ENCODE peak calls at places on chromosomes 2 and 18, in seven cellular contexts. M is iPS-NIHi11, T is globus pallidus, H is GM03348, K is ovary, B is GDM1, O is T-helper 2 cell. F is an unnamed sample.

GRCh38 chr2:205636549-205636948 is 45.8 kb upstream of the NRP2 start:
- DNase-seq in M (no peak), B (no peak), O (peak; percentile 20), H (no peak), T (no peak), K (no peak), F (no peak)

GRCh38 chr2:164792316-164793127 is 49.1 kb downstream of the COBLL1 start:
- DNase-seq in K (no peak), O (no peak), B (no peak), T (no peak), H (peak; percentile 55), M (no peak), F (no peak)

GRCh38 chr2:119464977-119465376 is 33.3 kb downstream of the TMEM37 start:
- DNase-seq in T (no peak), O (no peak), K (no peak), H (no peak), B (no peak), M (no peak), F (no peak)

GRCh38 chr2:47264183-47264582 is 109.1 kb upstream of the STPG4 start:
- DNase-seq in K (no peak), B (no peak), O (no peak), M (no peak), T (peak; percentile 66), H (no peak), F (peak; percentile 58)

GRCh38 chr2:4539121-4539520 is 835.7 kb downstream of the DCDC2C start:
- DNase-seq in O (no peak), K (no peak), T (no peak), H (no peak), M (no peak), B (no peak), F (no peak)

GRCh38 chr2:233810385-233810784 is 32.3 kb downstream of the MROH2A start:
- DNase-seq in M (no peak), H (no peak), O (no peak), T (no peak), B (no peak), K (no peak), F (no peak)

GRCh38 chr2:150413416-150413815 is 74.1 kb downstream of the RND3 start:
- DNase-seq in B (no peak), M (no peak), K (no peak), H (no peak), O (no peak), T (no peak), F (no peak)

GRCh38 chr2:188884552-188884951 is 89.6 kb upstream of the COL3A1 start:
- DNase-seq in T (no peak), B (no peak), K (no peak), O (no peak), M (no peak), H (no peak), F (no peak)

GRCh38 chr18:34482204-34482603 is 227.9 kb upstream of the DTNA start:
- DNase-seq in T (no peak), K (no peak), H (no peak), O (no peak), B (no peak), M (no peak), F (no peak)

GRCh38 chr2:233331536-233331935 is 22.8 kb upstream of the DGKD start:
- DNase-seq in H (no peak), M (no peak), O (peak; percentile 98), K (peak; percentile 28), B (peak; percentile 95), T (peak; percentile 71), F (no peak)

GRCh38 chr2:139296672-139297209 is 516.6 kb upstream of the NXPH2 start:
- DNase-seq in M (no peak), T (no peak), B (no peak), O (no peak), H (no peak), K (no peak), F (no peak)

GRCh38 chr2:206275274-206276160 is 1.1 kb downstream of the ZDBF2 start:
- DNase-seq in B (no peak), O (peak; percentile 89), T (no peak), H (peak; percentile 32), K (no peak), M (peak; percentile 15), F (no peak)

GRCh38 chr2:98479959-98480524 is 35.4 kb downstream of the INPP4A start:
- DNase-seq in K (no peak), M (peak; percentile 60), O (peak; percentile 82), T (no peak), H (peak; percentile 79), B (no peak), F (no peak)

GRCh38 chr2:109545828-109546713 is 67.7 kb downstream of the SEPTIN10 start:
- DNase-seq in M (peak; percentile 61), H (peak; percentile 73), T (peak; percentile 63), K (peak; percentile 75), B (peak; percentile 57), O (peak; percentile 59), F (peak; percentile 67)

GRCh38 chr2:62472321-62472720 is 33.7 kb downstream of the TMEM17 start:
- DNase-seq in M (no peak), H (peak; percentile 79), T (no peak), O (no peak), B (no peak), K (no peak), F (no peak)

GRCh38 chr2:30950339-30950738 is 143.1 kb upstream of the CAPN13 start:
- DNase-seq in H (no peak), O (no peak), K (no peak), T (no peak), M (no peak), B (no peak), F (no peak)

GRCh38 chr2:98664323-98664722 is 55.9 kb downstream of the UNC50 start:
- DNase-seq in M (no peak), K (no peak), O (peak; percentile 94), H (no peak), T (no peak), B (no peak), F (no peak)

GRCh38 chr18:76368976-76369375 is 126.1 kb downstream of the ZNF516 start:
- DNase-seq in O (no peak), T (no peak), K (peak; percentile 13), B (no peak), H (no peak), M (no peak), F (no peak)

GRCh38 chr2:10002681-10003080 is 40.7 kb upstream of the KLF11 start:
- DNase-seq in B (no peak), T (no peak), H (no peak), K (no peak), M (no peak), O (no peak), F (no peak)

GRCh38 chr18:58813090-58813489 is 51.6 kb upstream of the ZNF532 start:
- DNase-seq in M (no peak), K (no peak), T (peak; percentile 41), O (no peak), B (no peak), H (no peak), F (no peak)

GRCh38 chr18:51153659-51154371 is 43.7 kb downstream of the MEX3C start:
- DNase-seq in B (no peak), O (peak; percentile 77), K (no peak), H (no peak), T (no peak), M (no peak), F (no peak)

GRCh38 chr2:100905132-100905805 is 85.3 kb downstream of the NPAS2 start:
- DNase-seq in O (no peak), K (no peak), T (no peak), H (no peak), B (no peak), M (no peak), F (no peak)

GRCh38 chr18:6414723-6415362 is at the start of gene L3MBTL4:
- DNase-seq in B (no peak), M (peak; percentile 57), K (peak; percentile 58), H (peak; percentile 23), O (no peak), T (peak; percentile 52), F (peak; percentile 36)

GRCh38 chr2:11478899-11479605 is 13.1 kb upstream of the E2F6 start:
- DNase-seq in K (no peak), O (no peak), T (no peak), H (no peak), B (no peak), M (no peak), F (no peak)

GRCh38 chr2:39663187-39663930 is 2.4 kb upstream of the TMEM178A start:
- DNase-seq in H (no peak), K (no peak), B (no peak), T (no peak), O (no peak), M (no peak), F (no peak)

GRCh38 chr18:32110005-32110404 is 18.3 kb downstream of the RNF138 start:
- DNase-seq in H (no peak), B (no peak), K (no peak), T (no peak), O (no peak), M (no peak), F (no peak)

GRCh38 chr2:156405586-156405985 is 30.6 kb upstream of the GPD2 start:
- DNase-seq in K (peak; percentile 28), M (no peak), B (no peak), H (peak; percentile 7), O (no peak), T (no peak), F (no peak)

GRCh38 chr2:102064679-102065674 is 73.2 kb downstream of the IL1R2 start:
- DNase-seq in M (no peak), H (peak; percentile 54), B (no peak), K (no peak), O (no peak), T (no peak), F (no peak)

GRCh38 chr2:217085543-217085942 is 225.7 kb upstream of the TNP1 start:
- DNase-seq in M (no peak), K (no peak), H (peak; percentile 48), O (no peak), T (no peak), B (no peak), F (no peak)

GRCh38 chr2:85584354-85584856 is at the start of gene VAMP5:
- DNase-seq in B (no peak), T (no peak), K (no peak), H (peak; percentile 82), M (peak; percentile 65), O (peak; percentile 61), F (no peak)

GRCh38 chr2:112730182-112730581 is 9.4 kb downstream of the NT5DC4 start:
- DNase-seq in T (no peak), K (no peak), O (no peak), M (no peak), B (no peak), H (no peak), F (no peak)

GRCh38 chr18:79611040-79611681 is 68.4 kb upstream of the CTDP1 start:
- DNase-seq in H (peak; percentile 71), K (peak; percentile 73), M (no peak), O (no peak), B (no peak), T (no peak), F (peak; percentile 40)

GRCh38 chr2:180662555-180662954 is 317.9 kb upstream of the UBE2E3 start:
- DNase-seq in O (no peak), T (no peak), B (no peak), H (no peak), M (no peak), K (no peak), F (no peak)

GRCh38 chr2:232533944-232534710 is 5.4 kb upstream of the CHRNG start:
- DNase-seq in T (no peak), H (no peak), M (no peak), K (no peak), O (no peak), B (no peak), F (no peak)

GRCh38 chr2:69163109-69163508 is 150.1 kb downstream of the ANTXR1 start:
- DNase-seq in O (peak; percentile 12), H (peak; percentile 78), B (peak; percentile 72), T (peak; percentile 67), M (no peak), K (no peak), F (no peak)

GRCh38 chr2:229851870-229852269 is 69.9 kb downstream of the TRIP12 start:
- DNase-seq in O (peak; percentile 64), B (no peak), M (no peak), T (no peak), H (no peak), K (no peak), F (no peak)